ENCODE peak calls at places on chromosome 19, in six cellular contexts. D, V, I, L, A and R are unnamed samples.

GRCh38 chr19:17447704-17448189 is 721 bp downstream of the TMEM221 start:
- DNase-seq in D (no peak), V (no peak), I (no peak), L (no peak), A (no peak), R (no peak)

GRCh38 chr19:36973021-36973843 is 57.1 kb downstream of the ZNF568 start:
- DNase-seq in D (peak; percentile 37), V (peak; percentile 48), I (peak; percentile 87), L (no peak), A (peak; percentile 90), R (peak; percentile 89)

GRCh38 chr19:6030214-6030507 is 52.2 kb upstream of the RANBP3 start:
- DNase-seq in D (no peak), V (peak; percentile 63), I (no peak), L (no peak), A (no peak), R (no peak)

GRCh38 chr19:44072543-44073401 is 813 bp downstream of the ZNF284 start:
- DNase-seq in D (no peak), V (no peak), I (no peak), L (peak; percentile 8), A (no peak), R (peak; percentile 66)

GRCh38 chr19:48962029-48962848 is 2.9 kb upstream of the FTL start:
- DNase-seq in D (no peak), V (no peak), I (peak; percentile 77), L (peak; percentile 55), A (peak; percentile 64), R (peak; percentile 90)

GRCh38 chr19:55620410-55620809 is 4.0 kb downstream of the ZNF784 start:
- DNase-seq in D (no peak), V (no peak), I (no peak), L (no peak), A (no peak), R (peak; percentile 16)

GRCh38 chr19:13024126-13024957 is 29.1 kb downstream of the NFIX start:
- DNase-seq in D (no peak), V (no peak), I (peak; percentile 72), L (no peak), A (no peak), R (no peak)

GRCh38 chr19:29529646-29530548 is 4.1 kb downstream of the VSTM2B start:
- DNase-seq in D (no peak), V (no peak), I (no peak), L (no peak), A (no peak), R (no peak)

GRCh38 chr19:16039545-16039944 is 36.8 kb upstream of the TPM4 start:
- DNase-seq in D (no peak), V (no peak), I (no peak), L (no peak), A (no peak), R (no peak)

GRCh38 chr19:45351401-45351952 is 10.9 kb downstream of the KLC3 start:
- DNase-seq in D (no peak), V (no peak), I (no peak), L (no peak), A (no peak), R (no peak)

GRCh38 chr19:38046254-38047047 is 139.4 kb downstream of the SIPA1L3 start:
- DNase-seq in D (no peak), V (no peak), I (no peak), L (no peak), A (no peak), R (no peak)

GRCh38 chr19:55647732-55648656 is at the start of gene CCDC106:
- DNase-seq in D (no peak), V (no peak), I (peak; percentile 86), L (peak; percentile 52), A (peak; percentile 81), R (peak; percentile 89)

GRCh38 chr19:48967346-48968178 is 2.5 kb downstream of the FTL start:
- DNase-seq in D (no peak), V (no peak), I (no peak), L (peak; percentile 32), A (peak; percentile 58), R (peak; percentile 66)

GRCh38 chr19:30646806-30647205 is 274.6 kb downstream of the ZNF536 start:
- DNase-seq in D (no peak), V (no peak), I (no peak), L (no peak), A (no peak), R (no peak)

GRCh38 chr19:10009269-10009665 is 1.0 kb downstream of the COL5A3 start:
- DNase-seq in D (no peak), V (no peak), I (peak; percentile 90), L (peak; percentile 28), A (peak; percentile 79), R (peak; percentile 66)

GRCh38 chr19:29429021-29429420 is 96.8 kb upstream of the VSTM2B start:
- DNase-seq in D (no peak), V (no peak), I (no peak), L (no peak), A (no peak), R (no peak)

GRCh38 chr19:49417090-49417489 is 6.2 kb downstream of the PTH2 start:
- DNase-seq in D (no peak), V (no peak), I (no peak), L (no peak), A (no peak), R (no peak)

GRCh38 chr19:38837656-38838121 is 6.1 kb upstream of the ECH1 start:
- DNase-seq in D (no peak), V (no peak), I (peak; percentile 20), L (no peak), A (no peak), R (no peak)

GRCh38 chr19:7515471-7516226 is at the start of gene ZNF358:
- DNase-seq in D (no peak), V (no peak), I (peak; percentile 88), L (peak; percentile 56), A (peak; percentile 86), R (peak; percentile 51)

GRCh38 chr19:34120846-34121639 is 51.3 kb upstream of the LSM14A start:
- DNase-seq in D (peak; percentile 3), V (no peak), I (no peak), L (peak; percentile 46), A (no peak), R (peak; percentile 74)

GRCh38 chr19:49930483-49931011 is 1.2 kb upstream of the NUP62 start:
- DNase-seq in D (no peak), V (no peak), I (peak; percentile 74), L (no peak), A (peak; percentile 68), R (no peak)

GRCh38 chr19:37718357-37718756 is 1.2 kb downstream of the ZNF607 start:
- DNase-seq in D (no peak), V (no peak), I (no peak), L (no peak), A (no peak), R (no peak)

GRCh38 chr19:21604941-21605548 is 99.6 kb downstream of the ZNF429 start:
- DNase-seq in D (no peak), V (no peak), I (peak; percentile 56), L (no peak), A (no peak), R (no peak)

GRCh38 chr19:48872884-48873475 is 759 bp downstream of the PPP1R15A start:
- DNase-seq in D (peak; percentile 46), V (peak; percentile 79), I (peak; percentile 92), L (peak; percentile 92), A (peak; percentile 89), R (peak; percentile 96)

GRCh38 chr19:18160792-18161690 is 8.1 kb downstream of the PIK3R2 start:
- DNase-seq in D (peak; percentile 47), V (no peak), I (peak; percentile 88), L (peak; percentile 66), A (peak; percentile 74), R (peak; percentile 81)

GRCh38 chr19:46609511-46610412 is 8.6 kb downstream of the CALM3 start:
- DNase-seq in D (no peak), V (no peak), I (peak; percentile 49), L (no peak), A (peak; percentile 14), R (no peak)

GRCh38 chr19:28980236-28980868 is 232.6 kb downstream of the UQCRFS1 start:
- DNase-seq in D (no peak), V (no peak), I (no peak), L (peak; percentile 17), A (no peak), R (no peak)

GRCh38 chr19:50239916-50240585 is 36.6 kb downstream of the MYH14 start:
- DNase-seq in D (no peak), V (no peak), I (no peak), L (no peak), A (no peak), R (no peak)

GRCh38 chr19:2469102-2469914 is 6.6 kb upstream of the GADD45B start:
- DNase-seq in D (no peak), V (no peak), I (peak; percentile 77), L (peak; percentile 35), A (peak; percentile 50), R (peak; percentile 15)

GRCh38 chr19:12840091-12841079 is 2.1 kb downstream of the MAST1 start:
- DNase-seq in D (no peak), V (peak; percentile 19), I (peak; percentile 73), L (peak; percentile 45), A (peak; percentile 64), R (peak; percentile 55)